ENCODE peak calls at places on chromosomes 16 and 17, in eight cellular contexts. M is HCT116, X is heart right ventricle, K is body of pancreas, S is AG04450, R is adrenal gland, W is mesenchymal stem cell, T is kidney. U is an unnamed sample.

GRCh38 chr16:72818286-72818845 is 229.6 kb downstream of the ZFHX3 start:
- DNase-seq in M (no peak), X (no peak), K (no peak), S (no peak), R (no peak), W (no peak), T (no peak), U (no peak)

GRCh38 chr17:42201155-42201772 is 7.0 kb upstream of the GHDC start:
- DNase-seq in M (no peak), X (no peak), K (peak), S (no peak), R (peak), W (no peak), T (no peak), U (no peak)

GRCh38 chr17:73697872-73698271 is 53.6 kb upstream of the SDK2 start:
- DNase-seq in M (no peak), X (no peak), K (peak), S (no peak), R (no peak), W (no peak), T (no peak), U (no peak)

GRCh38 chr17:49013311-49014205 is 16.4 kb downstream of the IGF2BP1 start:
- DNase-seq in M (no peak), X (no peak), K (no peak), S (no peak), R (no peak), W (peak), T (no peak), U (no peak)

GRCh38 chr17:43327421-43327820 is 71.4 kb upstream of the ARL4D start:
- DNase-seq in M (no peak), X (no peak), K (no peak), S (no peak), R (no peak), W (no peak), T (no peak), U (peak)

GRCh38 chr16:79037429-79038373 is 562.8 kb downstream of the MAF start:
- DNase-seq in M (no peak), X (no peak), K (peak), S (no peak), R (no peak), W (no peak), T (no peak), U (no peak)

GRCh38 chr16:46976550-46976949 is 3.1 kb upstream of the DNAJA2 start:
- DNase-seq in M (no peak), X (no peak), K (peak), S (no peak), R (no peak), W (no peak), T (no peak), U (peak)

GRCh38 chr17:17708816-17709215 is 27.6 kb downstream of the RAI1 start:
- DNase-seq in M (no peak), X (no peak), K (no peak), S (no peak), R (no peak), W (no peak), T (no peak), U (no peak)

GRCh38 chr17:76134911-76135809 is 5.9 kb downstream of the FOXJ1 start:
- DNase-seq in M (no peak), X (no peak), K (no peak), S (no peak), R (no peak), W (no peak), T (no peak), U (no peak)

GRCh38 chr17:77774182-77774581 is 184.3 kb upstream of the TNRC6C start:
- DNase-seq in M (no peak), X (no peak), K (no peak), S (no peak), R (no peak), W (no peak), T (no peak), U (no peak)

GRCh38 chr17:68288804-68289203 is 2.1 kb downstream of the SLC16A6 start:
- DNase-seq in M (no peak), X (no peak), K (no peak), S (no peak), R (no peak), W (peak), T (no peak), U (no peak)

GRCh38 chr17:42514867-42515266 is 21.2 kb upstream of the NAGLU start:
- DNase-seq in M (no peak), X (no peak), K (no peak), S (no peak), R (no peak), W (no peak), T (no peak), U (no peak)

GRCh38 chr17:73776978-73777567 is 132.8 kb upstream of the SDK2 start:
- DNase-seq in M (no peak), X (no peak), K (no peak), S (no peak), R (no peak), W (no peak), T (no peak), U (no peak)

GRCh38 chr16:27113341-27113841 is 46.7 kb downstream of the C16orf82 start:
- DNase-seq in M (no peak), X (no peak), K (no peak), S (no peak), R (no peak), W (no peak), T (no peak), U (no peak)

GRCh38 chr17:2680961-2681360 is 30.6 kb downstream of the CLUH start:
- DNase-seq in M (no peak), X (no peak), K (no peak), S (no peak), R (no peak), W (no peak), T (no peak), U (no peak)

GRCh38 chr16:1563786-1564185 is 30.3 kb downstream of the TMEM204 start:
- DNase-seq in M (no peak), X (no peak), K (no peak), S (no peak), R (no peak), W (no peak), T (no peak), U (no peak)

GRCh38 chr16:66103245-66103644 is 263.2 kb upstream of the CDH5 start:
- DNase-seq in M (no peak), X (no peak), K (no peak), S (no peak), R (no peak), W (peak), T (no peak), U (no peak)

GRCh38 chr17:55245986-55246385 is 18.8 kb upstream of the HLF start:
- DNase-seq in M (no peak), X (no peak), K (no peak), S (no peak), R (no peak), W (no peak), T (no peak), U (no peak)

GRCh38 chr17:40312131-40312731 is 3.3 kb downstream of the RARA start:
- DNase-seq in M (no peak), X (peak), K (no peak), S (no peak), R (no peak), W (no peak), T (peak), U (peak)

GRCh38 chr17:27155866-27156265 is 138.0 kb upstream of the WSB1 start:
- DNase-seq in M (no peak), X (no peak), K (no peak), S (no peak), R (no peak), W (no peak), T (peak), U (no peak)

GRCh38 chr17:69672924-69673323 is 258.4 kb downstream of the MAP2K6 start:
- DNase-seq in M (no peak), X (no peak), K (no peak), S (no peak), R (no peak), W (peak), T (no peak), U (peak)

GRCh38 chr16:86068722-86069121 is 169.8 kb downstream of the IRF8 start:
- DNase-seq in M (no peak), X (no peak), K (no peak), S (no peak), R (no peak), W (no peak), T (peak), U (no peak)

GRCh38 chr17:78414178-78415162 is 36.0 kb downstream of the PGS1 start:
- DNase-seq in M (no peak), X (no peak), K (no peak), S (no peak), R (no peak), W (no peak), T (peak), U (no peak)

GRCh38 chr17:51857052-51857593 is 301.4 kb downstream of the CA10 start:
- DNase-seq in M (no peak), X (no peak), K (no peak), S (no peak), R (no peak), W (no peak), T (no peak), U (peak)

DNA sequence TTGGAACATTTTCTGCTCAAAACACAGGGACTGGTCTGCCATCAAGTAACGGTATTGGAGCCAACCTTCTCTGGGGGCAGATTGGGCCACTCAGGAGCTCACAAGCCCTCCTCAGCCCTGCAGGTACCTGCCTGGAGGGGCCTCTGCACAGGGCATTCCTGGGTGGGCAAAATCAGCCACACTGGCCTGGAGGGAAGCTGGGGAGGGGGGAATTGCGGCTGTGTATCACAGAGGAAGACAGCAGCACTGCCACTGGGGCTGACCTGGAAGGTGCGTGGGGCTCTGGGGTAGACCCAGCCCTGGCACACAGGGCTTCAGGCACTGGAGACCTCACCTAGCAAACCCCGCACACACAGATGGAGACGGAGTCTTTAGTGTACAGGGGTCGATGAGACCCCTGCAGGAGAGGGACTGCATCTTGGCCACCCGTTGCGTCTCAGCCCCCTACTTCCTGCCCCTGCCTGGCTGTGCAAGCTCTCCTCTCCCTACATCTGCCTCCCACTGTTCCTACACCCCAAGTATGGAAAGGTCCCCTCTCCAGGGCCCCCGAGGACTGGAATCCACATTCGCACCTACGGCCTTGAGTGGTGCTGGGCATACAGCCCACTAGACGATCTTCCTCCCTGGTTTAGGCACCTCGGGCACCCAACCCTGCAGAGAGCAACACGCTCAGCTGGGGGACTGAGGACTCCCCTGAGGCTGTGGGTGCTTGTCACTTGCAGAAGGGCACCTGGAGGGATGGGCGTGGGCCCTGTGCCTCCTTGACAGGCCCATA is 7.1 kb upstream of the SRRM2 start:
- DNase-seq in M (no peak), X (no peak), K (no peak), S (no peak), R (no peak), W (no peak), T (peak), U (no peak)
- H3K27ac ChIP-seq in M (no peak), X (no peak), K (no peak), S (no peak), R (no peak), W (no peak), T (no peak), U (no peak)

GRCh38 chr17:8726951-8727555 is 17.6 kb downstream of the CCDC42 start:
- DNase-seq in M (no peak), X (no peak), K (no peak), S (no peak), R (no peak), W (no peak), T (no peak), U (no peak)
- H3K27ac ChIP-seq in M (no peak), X (no peak), K (no peak), S (no peak), R (no peak), W (no peak), T (no peak), U (no peak)

GRCh38 chr17:21300601-21301571 is 16.4 kb downstream of the MAP2K3 start:
- DNase-seq in M (no peak), X (no peak), K (no peak), S (no peak), R (no peak), W (no peak), T (peak), U (no peak)

GRCh38 chr17:21301593-21302550 is 17.4 kb downstream of the MAP2K3 start:
- DNase-seq in M (no peak), X (no peak), K (peak), S (no peak), R (no peak), W (no peak), T (peak), U (no peak)

GRCh38 chr17:21304091-21304490 is 19.6 kb downstream of the MAP2K3 start:
- DNase-seq in M (no peak), X (no peak), K (peak), S (no peak), R (no peak), W (no peak), T (peak), U (no peak)

GRCh38 chr17:21303441-21304065 is 19.0 kb downstream of the MAP2K3 start:
- DNase-seq in M (no peak), X (no peak), K (peak), S (no peak), R (no peak), W (no peak), T (peak), U (no peak)

GRCh38 chr17:21302711-21303425 is 18.4 kb downstream of the MAP2K3 start:
- DNase-seq in M (no peak), X (no peak), K (peak), S (no peak), R (no peak), W (no peak), T (peak), U (no peak)
- H3K27ac ChIP-seq in M (no peak), X (no peak), K (no peak), S (no peak), R (no peak), W (no peak), T (no peak), U (no peak)

GRCh38 chr17:62666801-62667591 is 39.5 kb downstream of the MRC2 start:
- DNase-seq in M (no peak), X (no peak), K (no peak), S (no peak), R (no peak), W (no peak), T (peak), U (no peak)

GRCh38 chr17:62665599-62665998 is 38.1 kb downstream of the MRC2 start:
- DNase-seq in M (no peak), X (no peak), K (no peak), S (no peak), R (no peak), W (no peak), T (no peak), U (no peak)

GRCh38 chr17:62670202-62670821 is 42.8 kb downstream of the MRC2 start:
- DNase-seq in M (no peak), X (no peak), K (no peak), S (no peak), R (no peak), W (no peak), T (peak), U (no peak)

GRCh38 chr17:62666061-62666800 is 38.8 kb downstream of the MRC2 start:
- DNase-seq in M (no peak), X (no peak), K (no peak), S (no peak), R (no peak), W (no peak), T (no peak), U (no peak)

DNA sequence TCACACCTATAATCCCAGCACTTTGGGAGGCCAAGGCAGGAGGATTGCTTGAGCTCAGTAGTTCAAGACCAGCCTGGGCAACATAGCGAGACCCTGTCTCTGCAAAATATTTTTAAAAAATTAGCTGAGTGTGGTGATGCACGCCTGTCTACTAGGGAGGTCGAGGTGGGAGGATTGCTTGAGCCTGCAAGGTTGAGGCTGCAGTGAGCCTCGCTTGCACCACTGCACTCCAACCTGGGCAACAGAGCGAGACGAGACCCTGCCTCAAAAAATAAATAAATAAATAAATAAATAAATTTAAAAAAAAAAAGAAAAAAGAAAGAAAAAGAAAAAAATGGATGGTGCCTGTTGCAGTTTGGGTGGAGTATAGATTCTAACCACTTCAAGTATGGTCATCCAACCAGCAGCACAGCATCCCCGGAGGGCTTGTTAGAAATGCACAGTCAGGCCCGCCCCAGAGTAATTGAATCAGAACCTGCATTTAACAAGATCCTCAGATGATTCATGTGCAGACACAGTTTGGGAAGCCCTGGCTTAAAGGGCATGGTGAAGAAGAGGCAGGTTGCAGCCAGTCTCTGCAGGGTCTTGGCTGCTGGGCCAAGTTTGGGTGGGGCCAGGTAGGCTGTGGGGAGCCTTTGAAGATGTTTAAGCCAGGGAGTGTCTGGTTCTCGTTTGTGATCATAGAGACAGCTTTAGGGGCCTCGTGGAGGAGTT is 40.8 kb downstream of the MRC2 start:
- DNase-seq in M (no peak), X (no peak), K (no peak), S (no peak), R (no peak), W (no peak), T (no peak), U (peak)
- H3K27ac ChIP-seq in M (no peak), X (no peak), K (no peak), S (no peak), R (no peak), W (no peak), T (no peak), U (no peak)

DNA sequence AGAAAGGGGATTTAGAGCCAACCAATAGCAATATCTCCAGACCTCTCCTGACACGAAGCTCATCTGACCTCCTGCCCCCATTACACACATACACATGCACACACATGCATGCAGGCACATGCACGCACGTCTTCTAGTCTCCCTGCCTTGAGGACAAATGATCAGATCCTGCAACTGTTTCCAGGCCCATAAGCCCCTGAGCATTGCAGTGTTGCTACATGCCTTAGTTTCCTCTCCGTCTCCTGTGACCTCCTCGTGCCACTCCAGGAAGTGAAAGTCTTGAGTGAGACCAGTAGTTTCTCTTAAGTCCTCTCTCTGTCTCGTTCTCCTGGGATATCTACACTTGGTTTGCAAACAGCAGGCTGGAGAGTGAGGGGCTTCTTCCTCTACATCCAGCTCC is 8.2 kb downstream of the CIITA start:
- DNase-seq in M (no peak), X (no peak), K (no peak), S (no peak), R (no peak), W (no peak), T (no peak), U (no peak)
- H3K27ac ChIP-seq in M (no peak), X (no peak), K (no peak), S (no peak), R (peak), W (no peak), T (no peak), U (no peak)

GRCh38 chr16:22370038-22370541 is 4.3 kb downstream of the CDR2 start:
- DNase-seq in M (no peak), X (no peak), K (no peak), S (peak), R (no peak), W (peak), T (no peak), U (peak)
- H3K27ac ChIP-seq in M (no peak), X (peak), K (peak), S (peak), R (peak), W (peak), T (peak), U (peak)

GRCh38 chr16:15988268-15989013 is 39.0 kb downstream of the ABCC1 start:
- DNase-seq in M (no peak), X (no peak), K (no peak), S (no peak), R (no peak), W (peak), T (no peak), U (no peak)
- H3K27ac ChIP-seq in M (peak), X (peak), K (no peak), S (peak), R (peak), W (peak), T (no peak), U (no peak)

GRCh38 chr16:88936008-88936912 is 40.7 kb downstream of the CBFA2T3 start:
- DNase-seq in M (no peak), X (peak), K (peak), S (no peak), R (no peak), W (no peak), T (no peak), U (peak)
- H3K27ac ChIP-seq in M (peak), X (peak), K (no peak), S (no peak), R (peak), W (no peak), T (no peak), U (no peak)

GRCh38 chr16:82652826-82653225 is 26.1 kb downstream of the CDH13 start:
- DNase-seq in M (no peak), X (no peak), K (no peak), S (no peak), R (no peak), W (peak), T (no peak), U (no peak)

GRCh38 chr16:82649766-82650165 is 23.0 kb downstream of the CDH13 start:
- DNase-seq in M (no peak), X (no peak), K (no peak), S (no peak), R (no peak), W (no peak), T (no peak), U (no peak)

GRCh38 chr16:82651921-82652601 is 25.3 kb downstream of the CDH13 start:
- DNase-seq in M (no peak), X (no peak), K (no peak), S (no peak), R (no peak), W (peak), T (no peak), U (no peak)

GRCh38 chr16:82653550-82654511 is 27.1 kb downstream of the CDH13 start:
- DNase-seq in M (peak), X (no peak), K (no peak), S (peak), R (no peak), W (peak), T (peak), U (peak)

GRCh38 chr16:82650804-82651203 is 24.0 kb downstream of the CDH13 start:
- DNase-seq in M (no peak), X (no peak), K (no peak), S (no peak), R (no peak), W (no peak), T (no peak), U (no peak)
- H3K27ac ChIP-seq in M (no peak), X (peak), K (no peak), S (no peak), R (no peak), W (no peak), T (no peak), U (no peak)